ENCODE peak calls at places on chromosome 5, in nine cellular contexts. One of them, this sample, is unnamed.

GRCh38 chr5:31916327-31916726 is 257.8 kb downstream of the GOLPH3 start:
- DNase-seq in activated CD8-positive, alpha-beta T cell treated with anti-CD3 and anti-CD28 coated beads, Interleukin-2, amount 10 ng/mL, durations not matched to agents 7 days and 5 days: no peak
- DNase-seq in neural progenitor cell: no peak
- DNase-seq in lower lobe of right lung: no peak
- DNase-seq in germinal center: no peak
- DNase-seq in T-helper 2 cell: no peak
- DNase-seq in activated T-helper 1 cell treated with Interleukin-2 at 50 U/mL for 16 hours: no peak
- DNase-seq in GM10248: no peak
- DNase-seq in adrenal gland: no peak
- DNase-seq in this sample: peak

GRCh38 chr5:1021136-1021968 is 12.8 kb downstream of the NKD2 start:
- DNase-seq in T-helper 2 cell: no peak
- DNase-seq in neural progenitor cell: no peak
- DNase-seq in germinal center: no peak
- DNase-seq in lower lobe of right lung: peak
- DNase-seq in adrenal gland: no peak
- DNase-seq in activated CD8-positive, alpha-beta T cell treated with anti-CD3 and anti-CD28 coated beads, Interleukin-2, amount 10 ng/mL, durations not matched to agents 7 days and 5 days: no peak
- DNase-seq in activated T-helper 1 cell treated with Interleukin-2 at 50 U/mL for 16 hours: no peak
- DNase-seq in GM10248: no peak
- DNase-seq in this sample: no peak

GRCh38 chr5:167726641-167727040 is 564.8 kb upstream of the WWC1 start:
- DNase-seq in neural progenitor cell: no peak
- DNase-seq in activated T-helper 1 cell treated with Interleukin-2 at 50 U/mL for 16 hours: no peak
- DNase-seq in GM10248: no peak
- DNase-seq in adrenal gland: no peak
- DNase-seq in T-helper 2 cell: no peak
- DNase-seq in activated CD8-positive, alpha-beta T cell treated with anti-CD3 and anti-CD28 coated beads, Interleukin-2, amount 10 ng/mL, durations not matched to agents 7 days and 5 days: no peak
- DNase-seq in lower lobe of right lung: no peak
- DNase-seq in germinal center: no peak
- DNase-seq in this sample: no peak

GRCh38 chr5:61467766-61468482 is 135.9 kb downstream of the ZSWIM6 start:
- DNase-seq in germinal center: no peak
- DNase-seq in activated T-helper 1 cell treated with Interleukin-2 at 50 U/mL for 16 hours: no peak
- DNase-seq in neural progenitor cell: peak
- DNase-seq in GM10248: no peak
- DNase-seq in lower lobe of right lung: no peak
- DNase-seq in adrenal gland: no peak
- DNase-seq in activated CD8-positive, alpha-beta T cell treated with anti-CD3 and anti-CD28 coated beads, Interleukin-2, amount 10 ng/mL, durations not matched to agents 7 days and 5 days: no peak
- DNase-seq in T-helper 2 cell: no peak
- DNase-seq in this sample: no peak

GRCh38 chr5:81942746-81943145 is 29.1 kb upstream of the ATG10 start:
- DNase-seq in lower lobe of right lung: no peak
- DNase-seq in adrenal gland: no peak
- DNase-seq in germinal center: no peak
- DNase-seq in activated CD8-positive, alpha-beta T cell treated with anti-CD3 and anti-CD28 coated beads, Interleukin-2, amount 10 ng/mL, durations not matched to agents 7 days and 5 days: no peak
- DNase-seq in GM10248: no peak
- DNase-seq in neural progenitor cell: no peak
- DNase-seq in activated T-helper 1 cell treated with Interleukin-2 at 50 U/mL for 16 hours: no peak
- DNase-seq in T-helper 2 cell: no peak
- DNase-seq in this sample: no peak

GRCh38 chr5:111411321-111411720 is 101.0 kb downstream of the STARD4 start:
- DNase-seq in activated T-helper 1 cell treated with Interleukin-2 at 50 U/mL for 16 hours: no peak
- DNase-seq in lower lobe of right lung: no peak
- DNase-seq in T-helper 2 cell: no peak
- DNase-seq in neural progenitor cell: no peak
- DNase-seq in activated CD8-positive, alpha-beta T cell treated with anti-CD3 and anti-CD28 coated beads, Interleukin-2, amount 10 ng/mL, durations not matched to agents 7 days and 5 days: no peak
- DNase-seq in adrenal gland: no peak
- DNase-seq in GM10248: no peak
- DNase-seq in germinal center: no peak
- DNase-seq in this sample: no peak

GRCh38 chr5:124889850-124890249 is 143.4 kb upstream of the ZNF608 start:
- DNase-seq in activated T-helper 1 cell treated with Interleukin-2 at 50 U/mL for 16 hours: no peak
- DNase-seq in activated CD8-positive, alpha-beta T cell treated with anti-CD3 and anti-CD28 coated beads, Interleukin-2, amount 10 ng/mL, durations not matched to agents 7 days and 5 days: no peak
- DNase-seq in lower lobe of right lung: no peak
- DNase-seq in T-helper 2 cell: no peak
- DNase-seq in GM10248: no peak
- DNase-seq in adrenal gland: no peak
- DNase-seq in germinal center: no peak
- DNase-seq in neural progenitor cell: no peak
- DNase-seq in this sample: no peak

GRCh38 chr5:54825005-54825404 is 160.4 kb downstream of the ESM1 start:
- DNase-seq in activated T-helper 1 cell treated with Interleukin-2 at 50 U/mL for 16 hours: no peak
- DNase-seq in GM10248: no peak
- DNase-seq in lower lobe of right lung: no peak
- DNase-seq in germinal center: no peak
- DNase-seq in T-helper 2 cell: no peak
- DNase-seq in adrenal gland: no peak
- DNase-seq in activated CD8-positive, alpha-beta T cell treated with anti-CD3 and anti-CD28 coated beads, Interleukin-2, amount 10 ng/mL, durations not matched to agents 7 days and 5 days: no peak
- DNase-seq in neural progenitor cell: no peak
- DNase-seq in this sample: no peak

GRCh38 chr5:165201364-165202143 is 1696.1 kb downstream of the MAT2B start:
- DNase-seq in germinal center: no peak
- DNase-seq in T-helper 2 cell: no peak
- DNase-seq in lower lobe of right lung: no peak
- DNase-seq in adrenal gland: no peak
- DNase-seq in activated T-helper 1 cell treated with Interleukin-2 at 50 U/mL for 16 hours: no peak
- DNase-seq in GM10248: no peak
- DNase-seq in neural progenitor cell: no peak
- DNase-seq in activated CD8-positive, alpha-beta T cell treated with anti-CD3 and anti-CD28 coated beads, Interleukin-2, amount 10 ng/mL, durations not matched to agents 7 days and 5 days: no peak
- DNase-seq in this sample: no peak

GRCh38 chr5:88667187-88668141 is 215.5 kb downstream of the MEF2C start:
- DNase-seq in neural progenitor cell: peak
- DNase-seq in germinal center: no peak
- DNase-seq in adrenal gland: no peak
- DNase-seq in GM10248: no peak
- DNase-seq in T-helper 2 cell: no peak
- DNase-seq in activated T-helper 1 cell treated with Interleukin-2 at 50 U/mL for 16 hours: no peak
- DNase-seq in lower lobe of right lung: no peak
- DNase-seq in activated CD8-positive, alpha-beta T cell treated with anti-CD3 and anti-CD28 coated beads, Interleukin-2, amount 10 ng/mL, durations not matched to agents 7 days and 5 days: no peak
- DNase-seq in this sample: no peak

GRCh38 chr5:152701305-152701704 is 296.2 kb upstream of the NMUR2 start:
- DNase-seq in lower lobe of right lung: no peak
- DNase-seq in GM10248: no peak
- DNase-seq in T-helper 2 cell: no peak
- DNase-seq in activated CD8-positive, alpha-beta T cell treated with anti-CD3 and anti-CD28 coated beads, Interleukin-2, amount 10 ng/mL, durations not matched to agents 7 days and 5 days: no peak
- DNase-seq in neural progenitor cell: no peak
- DNase-seq in adrenal gland: no peak
- DNase-seq in germinal center: no peak
- DNase-seq in activated T-helper 1 cell treated with Interleukin-2 at 50 U/mL for 16 hours: no peak
- DNase-seq in this sample: no peak

GRCh38 chr5:135645781-135646180 is 67.0 kb upstream of the CXCL14 start:
- DNase-seq in T-helper 2 cell: no peak
- DNase-seq in adrenal gland: no peak
- DNase-seq in lower lobe of right lung: no peak
- DNase-seq in neural progenitor cell: no peak
- DNase-seq in GM10248: no peak
- DNase-seq in activated CD8-positive, alpha-beta T cell treated with anti-CD3 and anti-CD28 coated beads, Interleukin-2, amount 10 ng/mL, durations not matched to agents 7 days and 5 days: no peak
- DNase-seq in germinal center: no peak
- DNase-seq in activated T-helper 1 cell treated with Interleukin-2 at 50 U/mL for 16 hours: no peak
- DNase-seq in this sample: no peak

GRCh38 chr5:123450641-123451421 is 27.6 kb upstream of the CEP120 start:
- DNase-seq in GM10248: no peak
- DNase-seq in activated CD8-positive, alpha-beta T cell treated with anti-CD3 and anti-CD28 coated beads, Interleukin-2, amount 10 ng/mL, durations not matched to agents 7 days and 5 days: no peak
- DNase-seq in T-helper 2 cell: no peak
- DNase-seq in adrenal gland: no peak
- DNase-seq in germinal center: no peak
- DNase-seq in lower lobe of right lung: no peak
- DNase-seq in neural progenitor cell: no peak
- DNase-seq in activated T-helper 1 cell treated with Interleukin-2 at 50 U/mL for 16 hours: no peak
- DNase-seq in this sample: peak

GRCh38 chr5:38891563-38891962 is 45.8 kb downstream of the OSMR start:
- DNase-seq in activated T-helper 1 cell treated with Interleukin-2 at 50 U/mL for 16 hours: no peak
- DNase-seq in lower lobe of right lung: no peak
- DNase-seq in adrenal gland: no peak
- DNase-seq in GM10248: no peak
- DNase-seq in activated CD8-positive, alpha-beta T cell treated with anti-CD3 and anti-CD28 coated beads, Interleukin-2, amount 10 ng/mL, durations not matched to agents 7 days and 5 days: no peak
- DNase-seq in germinal center: no peak
- DNase-seq in neural progenitor cell: no peak
- DNase-seq in T-helper 2 cell: no peak
- DNase-seq in this sample: no peak

GRCh38 chr5:4295663-4296339 is 700.2 kb downstream of the IRX1 start:
- DNase-seq in GM10248: no peak
- DNase-seq in T-helper 2 cell: no peak
- DNase-seq in neural progenitor cell: peak
- DNase-seq in activated T-helper 1 cell treated with Interleukin-2 at 50 U/mL for 16 hours: no peak
- DNase-seq in germinal center: no peak
- DNase-seq in lower lobe of right lung: no peak
- DNase-seq in activated CD8-positive, alpha-beta T cell treated with anti-CD3 and anti-CD28 coated beads, Interleukin-2, amount 10 ng/mL, durations not matched to agents 7 days and 5 days: no peak
- DNase-seq in adrenal gland: no peak
- DNase-seq in this sample: no peak

GRCh38 chr5:143428738-143429420 is 25.4 kb upstream of the NR3C1 start:
- DNase-seq in GM10248: no peak
- DNase-seq in lower lobe of right lung: no peak
- DNase-seq in activated CD8-positive, alpha-beta T cell treated with anti-CD3 and anti-CD28 coated beads, Interleukin-2, amount 10 ng/mL, durations not matched to agents 7 days and 5 days: no peak
- DNase-seq in germinal center: no peak
- DNase-seq in activated T-helper 1 cell treated with Interleukin-2 at 50 U/mL for 16 hours: no peak
- DNase-seq in T-helper 2 cell: no peak
- DNase-seq in adrenal gland: no peak
- DNase-seq in neural progenitor cell: no peak
- DNase-seq in this sample: no peak

GRCh38 chr5:31122998-31123950 is 70.2 kb upstream of the CDH6 start:
- DNase-seq in activated CD8-positive, alpha-beta T cell treated with anti-CD3 and anti-CD28 coated beads, Interleukin-2, amount 10 ng/mL, durations not matched to agents 7 days and 5 days: no peak
- DNase-seq in T-helper 2 cell: no peak
- DNase-seq in neural progenitor cell: no peak
- DNase-seq in lower lobe of right lung: no peak
- DNase-seq in adrenal gland: no peak
- DNase-seq in germinal center: no peak
- DNase-seq in activated T-helper 1 cell treated with Interleukin-2 at 50 U/mL for 16 hours: no peak
- DNase-seq in GM10248: no peak
- DNase-seq in this sample: no peak

GRCh38 chr5:150734579-150735384 is 24.0 kb downstream of the DCTN4 start:
- DNase-seq in activated CD8-positive, alpha-beta T cell treated with anti-CD3 and anti-CD28 coated beads, Interleukin-2, amount 10 ng/mL, durations not matched to agents 7 days and 5 days: no peak
- DNase-seq in germinal center: peak
- DNase-seq in lower lobe of right lung: peak
- DNase-seq in adrenal gland: peak
- DNase-seq in neural progenitor cell: no peak
- DNase-seq in GM10248: peak
- DNase-seq in activated T-helper 1 cell treated with Interleukin-2 at 50 U/mL for 16 hours: no peak
- DNase-seq in T-helper 2 cell: no peak
- DNase-seq in this sample: no peak

GRCh38 chr5:170861855-170862766 is at the start of gene RANBP17:
- DNase-seq in GM10248: peak
- DNase-seq in activated CD8-positive, alpha-beta T cell treated with anti-CD3 and anti-CD28 coated beads, Interleukin-2, amount 10 ng/mL, durations not matched to agents 7 days and 5 days: no peak
- DNase-seq in neural progenitor cell: peak
- DNase-seq in lower lobe of right lung: peak
- DNase-seq in activated T-helper 1 cell treated with Interleukin-2 at 50 U/mL for 16 hours: no peak
- DNase-seq in adrenal gland: peak
- DNase-seq in T-helper 2 cell: no peak
- DNase-seq in germinal center: no peak
- DNase-seq in this sample: peak

GRCh38 chr5:180598797-180599589 is 7.7 kb upstream of the SCGB3A1 start:
- DNase-seq in lower lobe of right lung: no peak
- DNase-seq in GM10248: no peak
- DNase-seq in adrenal gland: no peak
- DNase-seq in T-helper 2 cell: no peak
- DNase-seq in activated CD8-positive, alpha-beta T cell treated with anti-CD3 and anti-CD28 coated beads, Interleukin-2, amount 10 ng/mL, durations not matched to agents 7 days and 5 days: no peak
- DNase-seq in germinal center: no peak
- DNase-seq in neural progenitor cell: no peak
- DNase-seq in activated T-helper 1 cell treated with Interleukin-2 at 50 U/mL for 16 hours: no peak
- DNase-seq in this sample: no peak

GRCh38 chr5:56827043-56827442 is 11.7 kb downstream of the MAP3K1 start:
- DNase-seq in neural progenitor cell: peak
- DNase-seq in GM10248: no peak
- DNase-seq in T-helper 2 cell: no peak
- DNase-seq in activated T-helper 1 cell treated with Interleukin-2 at 50 U/mL for 16 hours: no peak
- DNase-seq in germinal center: no peak
- DNase-seq in adrenal gland: no peak
- DNase-seq in lower lobe of right lung: no peak
- DNase-seq in activated CD8-positive, alpha-beta T cell treated with anti-CD3 and anti-CD28 coated beads, Interleukin-2, amount 10 ng/mL, durations not matched to agents 7 days and 5 days: no peak
- DNase-seq in this sample: no peak

GRCh38 chr5:81789033-81789432 is 38.1 kb upstream of the SSBP2 start:
- DNase-seq in T-helper 2 cell: no peak
- DNase-seq in activated CD8-positive, alpha-beta T cell treated with anti-CD3 and anti-CD28 coated beads, Interleukin-2, amount 10 ng/mL, durations not matched to agents 7 days and 5 days: no peak
- DNase-seq in adrenal gland: peak
- DNase-seq in neural progenitor cell: no peak
- DNase-seq in lower lobe of right lung: no peak
- DNase-seq in GM10248: no peak
- DNase-seq in germinal center: no peak
- DNase-seq in activated T-helper 1 cell treated with Interleukin-2 at 50 U/mL for 16 hours: no peak
- DNase-seq in this sample: no peak

GRCh38 chr5:75405296-75405695 is 68.3 kb downstream of the HMGCR start:
- DNase-seq in GM10248: no peak
- DNase-seq in activated T-helper 1 cell treated with Interleukin-2 at 50 U/mL for 16 hours: no peak
- DNase-seq in T-helper 2 cell: no peak
- DNase-seq in lower lobe of right lung: no peak
- DNase-seq in adrenal gland: no peak
- DNase-seq in activated CD8-positive, alpha-beta T cell treated with anti-CD3 and anti-CD28 coated beads, Interleukin-2, amount 10 ng/mL, durations not matched to agents 7 days and 5 days: no peak
- DNase-seq in neural progenitor cell: no peak
- DNase-seq in germinal center: no peak
- DNase-seq in this sample: no peak

GRCh38 chr5:107474724-107475489 is 195.8 kb downstream of the EFNA5 start:
- DNase-seq in activated CD8-positive, alpha-beta T cell treated with anti-CD3 and anti-CD28 coated beads, Interleukin-2, amount 10 ng/mL, durations not matched to agents 7 days and 5 days: no peak
- DNase-seq in GM10248: no peak
- DNase-seq in adrenal gland: no peak
- DNase-seq in neural progenitor cell: no peak
- DNase-seq in germinal center: no peak
- DNase-seq in T-helper 2 cell: no peak
- DNase-seq in activated T-helper 1 cell treated with Interleukin-2 at 50 U/mL for 16 hours: no peak
- DNase-seq in lower lobe of right lung: no peak
- DNase-seq in this sample: no peak

GRCh38 chr5:177402271-177403043 is 2.0 kb upstream of the PFN3 start:
- DNase-seq in germinal center: peak
- DNase-seq in activated CD8-positive, alpha-beta T cell treated with anti-CD3 and anti-CD28 coated beads, Interleukin-2, amount 10 ng/mL, durations not matched to agents 7 days and 5 days: peak
- DNase-seq in lower lobe of right lung: peak
- DNase-seq in neural progenitor cell: peak
- DNase-seq in T-helper 2 cell: peak
- DNase-seq in activated T-helper 1 cell treated with Interleukin-2 at 50 U/mL for 16 hours: peak
- DNase-seq in adrenal gland: peak
- DNase-seq in GM10248: peak
- DNase-seq in this sample: peak

GRCh38 chr5:157020508-157021213 is 38.3 kb downstream of the HAVCR1 start:
- DNase-seq in GM10248: no peak
- DNase-seq in activated CD8-positive, alpha-beta T cell treated with anti-CD3 and anti-CD28 coated beads, Interleukin-2, amount 10 ng/mL, durations not matched to agents 7 days and 5 days: no peak
- DNase-seq in adrenal gland: peak
- DNase-seq in T-helper 2 cell: no peak
- DNase-seq in activated T-helper 1 cell treated with Interleukin-2 at 50 U/mL for 16 hours: no peak
- DNase-seq in germinal center: no peak
- DNase-seq in lower lobe of right lung: no peak
- DNase-seq in neural progenitor cell: no peak
- DNase-seq in this sample: peak

GRCh38 chr5:85951707-85952210 is 666.0 kb upstream of the COX7C start:
- DNase-seq in germinal center: no peak
- DNase-seq in activated CD8-positive, alpha-beta T cell treated with anti-CD3 and anti-CD28 coated beads, Interleukin-2, amount 10 ng/mL, durations not matched to agents 7 days and 5 days: no peak
- DNase-seq in activated T-helper 1 cell treated with Interleukin-2 at 50 U/mL for 16 hours: no peak
- DNase-seq in GM10248: no peak
- DNase-seq in adrenal gland: no peak
- DNase-seq in T-helper 2 cell: no peak
- DNase-seq in neural progenitor cell: no peak
- DNase-seq in lower lobe of right lung: no peak
- DNase-seq in this sample: no peak

GRCh38 chr5:80255752-80256479 is at the start of gene SERINC5:
- DNase-seq in lower lobe of right lung: peak
- DNase-seq in activated CD8-positive, alpha-beta T cell treated with anti-CD3 and anti-CD28 coated beads, Interleukin-2, amount 10 ng/mL, durations not matched to agents 7 days and 5 days: peak
- DNase-seq in T-helper 2 cell: peak
- DNase-seq in germinal center: peak
- DNase-seq in activated T-helper 1 cell treated with Interleukin-2 at 50 U/mL for 16 hours: peak
- DNase-seq in adrenal gland: peak
- DNase-seq in GM10248: peak
- DNase-seq in neural progenitor cell: peak
- DNase-seq in this sample: peak